ENCODE peak calls at places on chromosomes 1 and 21, in four cellular contexts. C, V, K and B are unnamed samples.

GRCh38 chr21:15826147-15826780 is 96.5 kb downstream of the USP25 start:
- DNase-seq in C (no peak), V (no peak), K (peak), B (no peak)

GRCh38 chr21:45225741-45226327 is 61.9 kb downstream of the POFUT2 start:
- DNase-seq in C (no peak), V (no peak), K (no peak), B (no peak)

GRCh38 chr1:25657786-25658760 is 41.5 kb downstream of the MAN1C1 start:
- DNase-seq in C (peak), V (no peak), K (no peak), B (no peak)

GRCh38 chr1:22687191-22687590 is 23.4 kb upstream of the EPHB2 start:
- DNase-seq in C (no peak), V (no peak), K (no peak), B (no peak)

GRCh38 chr1:246709845-246710244 is 14.4 kb upstream of the SCCPDH start:
- DNase-seq in C (no peak), V (no peak), K (no peak), B (no peak)

GRCh38 chr1:23867542-23867952 is 543 bp downstream of the FUCA1 start:
- DNase-seq in C (peak), V (no peak), K (peak), B (no peak)

GRCh38 chr1:106937104-106937503 is 119.4 kb upstream of the PRMT6 start:
- DNase-seq in C (no peak), V (no peak), K (no peak), B (no peak)

GRCh38 chr1:226723640-226724532 is 15.2 kb downstream of the ITPKB start:
- DNase-seq in C (no peak), V (no peak), K (peak), B (no peak)

GRCh38 chr1:11380500-11380899 is 98.5 kb upstream of the DISP3 start:
- DNase-seq in C (no peak), V (no peak), K (no peak), B (no peak)

GRCh38 chr21:33546076-33546475 is 3.2 kb downstream of the SON start:
- DNase-seq in C (no peak), V (no peak), K (no peak), B (no peak)

GRCh38 chr1:173191011-173191410 is 16.1 kb downstream of the TNFSF4 start:
- DNase-seq in C (no peak), V (no peak), K (no peak), B (no peak)

GRCh38 chr1:204777591-204777990 is 92.1 kb upstream of the LRRN2 start:
- DNase-seq in C (no peak), V (no peak), K (no peak), B (no peak)

GRCh38 chr1:221834698-221835538 is 93.0 kb upstream of the DUSP10 start:
- DNase-seq in C (no peak), V (no peak), K (no peak), B (no peak)

GRCh38 chr1:61301824-61302652 is 219.7 kb downstream of the NFIA start:
- DNase-seq in C (no peak), V (no peak), K (no peak), B (no peak)

GRCh38 chr1:94883688-94884087 is 43.2 kb downstream of the CNN3 start:
- DNase-seq in C (no peak), V (no peak), K (no peak), B (no peak)

GRCh38 chr1:33065301-33065700 is 15.7 kb upstream of the AZIN2 start:
- DNase-seq in C (no peak), V (no peak), K (no peak), B (no peak)

GRCh38 chr21:37986000-37986399 is 69.7 kb upstream of the KCNJ6 start:
- DNase-seq in C (no peak), V (no peak), K (no peak), B (no peak)

GRCh38 chr1:209879539-209879938 is 51.8 kb downstream of the UTP25 start:
- DNase-seq in C (no peak), V (no peak), K (no peak), B (no peak)

DNA sequence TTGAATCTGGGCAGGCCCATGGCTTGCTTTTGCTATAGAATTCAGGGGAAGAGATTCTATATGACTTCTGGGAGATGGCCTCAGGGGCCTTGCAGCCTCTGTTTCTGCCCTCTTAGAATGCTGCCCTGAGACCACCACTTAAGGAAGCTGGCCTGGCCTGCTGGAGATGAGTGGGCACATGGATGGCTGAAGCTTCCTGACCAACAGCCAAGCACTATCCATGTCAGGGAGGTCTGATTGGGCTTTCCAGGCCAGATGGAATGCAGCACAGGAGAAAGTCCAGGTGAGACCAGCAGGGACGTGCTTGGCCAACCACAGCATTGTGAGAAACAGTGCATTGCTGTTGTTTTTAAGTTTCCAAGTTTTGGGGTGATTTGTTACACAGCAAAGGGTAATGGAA is 308.1 kb downstream of the PTPRU start:
- DNase-seq in C (no peak), V (no peak), K (no peak), B (no peak)
- TF ChIP-seq TAF1 in C (no peak), V (no peak), K (no peak), B (no peak)

DNA sequence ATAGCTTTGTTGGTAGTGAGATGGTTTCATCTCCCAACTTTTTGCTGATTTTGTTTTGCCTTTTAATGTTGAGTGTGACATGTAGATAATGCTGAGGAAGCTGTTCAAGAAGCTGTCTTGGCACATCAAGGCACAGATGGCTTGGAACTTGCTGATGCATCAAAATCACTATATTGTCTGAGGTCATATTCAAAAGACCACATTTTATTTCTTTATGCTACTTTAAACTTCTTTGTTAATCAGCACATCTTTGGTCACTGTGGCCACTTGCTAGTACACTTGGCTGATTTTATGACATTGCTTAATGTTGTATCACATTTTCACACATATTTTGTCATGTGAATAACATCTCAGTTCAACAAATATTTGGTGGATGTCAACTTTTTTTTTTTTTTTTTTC is 87.1 kb upstream of the BCL10 start:
- DNase-seq in C (no peak), V (no peak), K (no peak), B (no peak)
- TF ChIP-seq POLR2A in C (no peak), V (no peak), K (no peak), B (no peak)

GRCh38 chr1:9651565-9652378 is at the start of gene PIK3CD:
- DNase-seq in C (peak), V (peak), K (peak), B (no peak)
- TF ChIP-seq TAF1 in C (peak), V (peak), K (peak), B (no peak)

GRCh38 chr1:220806408-220806807 is 19.7 kb downstream of the MTARC1 start:
- DNase-seq in C (no peak), V (no peak), K (no peak), B (no peak)

GRCh38 chr1:220809704-220810103 is 23.0 kb downstream of the MTARC1 start:
- DNase-seq in C (no peak), V (no peak), K (no peak), B (no peak)

GRCh38 chr1:220808501-220809186 is 21.9 kb downstream of the MTARC1 start:
- DNase-seq in C (no peak), V (no peak), K (no peak), B (no peak)

GRCh38 chr1:220809187-220809550 is 22.5 kb downstream of the MTARC1 start:
- DNase-seq in C (no peak), V (no peak), K (no peak), B (no peak)

GRCh38 chr1:220807726-220808125 is 21.0 kb downstream of the MTARC1 start:
- DNase-seq in C (no peak), V (no peak), K (no peak), B (no peak)
- TF ChIP-seq POLR2A in C (no peak), V (no peak), K (no peak), B (no peak)